ENCODE peak calls at places on chromosome 5, in six cellular contexts. W, V, S, B, L and J are unnamed samples.

GRCh38 chr5:74392698-74393431 is 247.7 kb downstream of the ENC1 start:
- DNase-seq in W (no peak), V (no peak), S (peak), B (no peak), L (no peak), J (no peak)

GRCh38 chr5:160655717-160656116 is 196.3 kb downstream of the ATP10B start:
- DNase-seq in W (no peak), V (no peak), S (no peak), B (no peak), L (no peak), J (no peak)

GRCh38 chr5:92868442-92868841 is 712.6 kb downstream of the NR2F1-AS1 start:
- DNase-seq in W (no peak), V (no peak), S (no peak), B (no peak), L (no peak), J (no peak)

GRCh38 chr5:1546556-1546955 is 22.8 kb upstream of the LPCAT1 start:
- DNase-seq in W (no peak), V (no peak), S (no peak), B (no peak), L (peak), J (no peak)

GRCh38 chr5:86679529-86679928 is 61.8 kb downstream of the COX7C start:
- DNase-seq in W (no peak), V (peak), S (peak), B (peak), L (no peak), J (peak)

GRCh38 chr5:34758514-34758913 is 80.5 kb upstream of the TTC23L start:
- DNase-seq in W (no peak), V (no peak), S (no peak), B (no peak), L (no peak), J (no peak)

GRCh38 chr5:181189962-181190710 is 14.9 kb downstream of the TRIM7 start:
- DNase-seq in W (no peak), V (no peak), S (no peak), B (no peak), L (peak), J (no peak)

GRCh38 chr5:42274913-42275312 is 148.3 kb upstream of the GHR start:
- DNase-seq in W (no peak), V (no peak), S (peak), B (no peak), L (no peak), J (no peak)

GRCh38 chr5:3456121-3456681 is 139.4 kb upstream of the IRX1 start:
- DNase-seq in W (no peak), V (no peak), S (no peak), B (no peak), L (no peak), J (no peak)

GRCh38 chr5:157718529-157718928 is 12.7 kb upstream of the THG1L start:
- DNase-seq in W (no peak), V (peak), S (peak), B (no peak), L (no peak), J (peak)

GRCh38 chr5:157449011-157449723 is 10.8 kb upstream of the NIPAL4 start:
- DNase-seq in W (no peak), V (peak), S (no peak), B (no peak), L (no peak), J (no peak)

GRCh38 chr5:38598994-38599611 is 42.7 kb upstream of the LIFR start:
- DNase-seq in W (no peak), V (peak), S (peak), B (no peak), L (no peak), J (no peak)

GRCh38 chr5:125537661-125538060 is 791.2 kb upstream of the ZNF608 start:
- DNase-seq in W (no peak), V (no peak), S (no peak), B (no peak), L (no peak), J (no peak)

GRCh38 chr5:43602456-43602817 is 543 bp upstream of the NNT start:
- DNase-seq in W (no peak), V (peak), S (peak), B (no peak), L (no peak), J (peak)

GRCh38 chr5:81895312-81895711 is 76.5 kb upstream of the ATG10 start:
- DNase-seq in W (no peak), V (no peak), S (no peak), B (no peak), L (no peak), J (no peak)

GRCh38 chr5:151319334-151319733 is 15.8 kb upstream of the SLC36A3 start:
- DNase-seq in W (no peak), V (peak), S (peak), B (no peak), L (no peak), J (no peak)

GRCh38 chr5:39209924-39210323 is 9.4 kb downstream of the FYB1 start:
- DNase-seq in W (no peak), V (no peak), S (peak), B (no peak), L (peak), J (no peak)

GRCh38 chr5:177529247-177529901 is 12.6 kb upstream of the DDX41 start:
- DNase-seq in W (no peak), V (no peak), S (no peak), B (no peak), L (peak), J (no peak)

GRCh38 chr5:6378128-6379023 is at the start of gene MED10:
- DNase-seq in W (peak), V (peak), S (peak), B (peak), L (peak), J (peak)

GRCh38 chr5:119291877-119292276 is 63.9 kb upstream of the TNFAIP8 start:
- DNase-seq in W (no peak), V (no peak), S (no peak), B (no peak), L (no peak), J (no peak)

GRCh38 chr5:93585753-93586385 is 2.8 kb downstream of the NR2F1 start:
- DNase-seq in W (no peak), V (no peak), S (peak), B (no peak), L (no peak), J (no peak)

GRCh38 chr5:82018462-82018861 is 46.6 kb downstream of the ATG10 start:
- DNase-seq in W (no peak), V (no peak), S (no peak), B (no peak), L (no peak), J (no peak)

GRCh38 chr5:137619191-137619870 is 116.6 kb downstream of the KLHL3 start:
- DNase-seq in W (no peak), V (peak), S (peak), B (no peak), L (no peak), J (peak)

GRCh38 chr5:114010362-114010761 is 351.5 kb upstream of the KCNN2 start:
- DNase-seq in W (no peak), V (no peak), S (no peak), B (peak), L (no peak), J (no peak)

GRCh38 chr5:136674178-136674577 is 308.8 kb upstream of the TRPC7 start:
- DNase-seq in W (no peak), V (no peak), S (no peak), B (no peak), L (no peak), J (no peak)

GRCh38 chr5:71587709-71588532 is 781 bp downstream of the MCCC2 start:
- DNase-seq in W (no peak), V (no peak), S (no peak), B (no peak), L (no peak), J (no peak)

GRCh38 chr5:173646684-173647083 is 30.2 kb upstream of the BOD1 start:
- DNase-seq in W (no peak), V (no peak), S (peak), B (no peak), L (no peak), J (no peak)

GRCh38 chr5:51559390-51559789 is 176.1 kb downstream of the ISL1 start:
- DNase-seq in W (no peak), V (no peak), S (no peak), B (no peak), L (no peak), J (no peak)

GRCh38 chr5:146052780-146053179 is 52.6 kb downstream of the PLAC8L1 start:
- DNase-seq in W (no peak), V (no peak), S (no peak), B (no peak), L (no peak), J (no peak)

GRCh38 chr5:123090641-123091257 is 1.7 kb downstream of the PRDM6 start:
- DNase-seq in W (no peak), V (no peak), S (no peak), B (no peak), L (no peak), J (no peak)

GRCh38 chr5:78675956-78676727 is 27.6 kb upstream of the LHFPL2 start:
- DNase-seq in W (no peak), V (no peak), S (no peak), B (no peak), L (no peak), J (no peak)

GRCh38 chr5:69292349-69292748 is 40.3 kb downstream of the CCDC125 start:
- DNase-seq in W (no peak), V (no peak), S (no peak), B (no peak), L (no peak), J (no peak)

GRCh38 chr5:72917371-72917776 is 38.5 kb upstream of the FCHO2 start:
- DNase-seq in W (no peak), V (no peak), S (peak), B (no peak), L (no peak), J (no peak)

GRCh38 chr5:9052421-9052820 is 493.5 kb downstream of the SEMA5A start:
- DNase-seq in W (no peak), V (no peak), S (no peak), B (no peak), L (no peak), J (no peak)

GRCh38 chr5:142754031-142754430 is 16.1 kb upstream of the ARHGAP26 start:
- DNase-seq in W (no peak), V (no peak), S (no peak), B (no peak), L (no peak), J (no peak)

GRCh38 chr5:137754961-137755762 is 999 bp upstream of the HNRNPA0 start:
- DNase-seq in W (no peak), V (no peak), S (no peak), B (no peak), L (peak), J (no peak)

GRCh38 chr5:175037820-175038219 is 313.4 kb downstream of the MSX2 start:
- DNase-seq in W (no peak), V (no peak), S (no peak), B (no peak), L (no peak), J (no peak)

GRCh38 chr5:53679261-53679660 is 118.8 kb downstream of the NDUFS4 start:
- DNase-seq in W (no peak), V (peak), S (peak), B (no peak), L (no peak), J (peak)

GRCh38 chr5:38660194-38660668 is 103.8 kb upstream of the LIFR start:
- DNase-seq in W (no peak), V (no peak), S (peak), B (peak), L (no peak), J (no peak)

GRCh38 chr5:150209020-150209635 is 19.3 kb downstream of the SLC6A7 start:
- DNase-seq in W (no peak), V (peak), S (peak), B (no peak), L (no peak), J (no peak)